ENCODE peak calls at places on chromosomes 3 and 15, in nine cellular contexts. One of them, this sample, is unnamed.

GRCh38 chr15:88725305-88726220 is 77.7 kb upstream of the ACAN start:
- DNase-seq in activated CD8-positive, alpha-beta memory T cell treated with anti-CD3 and anti-CD28 coated beads for 4 hours: no peak
- DNase-seq in AG08396: no peak
- DNase-seq in transverse colon: no peak
- DNase-seq in hippocampal formation: no peak
- DNase-seq in activated naive CD8-positive, alpha-beta T cell treated with anti-CD3 and anti-CD28 coated beads, Interleukin-2, amount 50 U/mL, for 24 hours: no peak
- DNase-seq in adrenal gland: no peak
- DNase-seq in memory B cell: no peak
- DNase-seq in heart left ventricle: no peak
- DNase-seq in this sample: no peak

GRCh38 chr3:177286034-177286433 is 88.8 kb upstream of the TBL1XR1 start:
- DNase-seq in adrenal gland: no peak
- DNase-seq in activated CD8-positive, alpha-beta memory T cell treated with anti-CD3 and anti-CD28 coated beads for 4 hours: no peak
- DNase-seq in AG08396: no peak
- DNase-seq in heart left ventricle: no peak
- DNase-seq in transverse colon: no peak
- DNase-seq in memory B cell: no peak
- DNase-seq in hippocampal formation: no peak
- DNase-seq in activated naive CD8-positive, alpha-beta T cell treated with anti-CD3 and anti-CD28 coated beads, Interleukin-2, amount 50 U/mL, for 24 hours: no peak
- DNase-seq in this sample: no peak

GRCh38 chr3:127722928-127723603 is 50.3 kb downstream of the ABTB1 start:
- DNase-seq in adrenal gland: no peak
- DNase-seq in activated CD8-positive, alpha-beta memory T cell treated with anti-CD3 and anti-CD28 coated beads for 4 hours: no peak
- DNase-seq in hippocampal formation: no peak
- DNase-seq in activated naive CD8-positive, alpha-beta T cell treated with anti-CD3 and anti-CD28 coated beads, Interleukin-2, amount 50 U/mL, for 24 hours: no peak
- DNase-seq in memory B cell: no peak
- DNase-seq in heart left ventricle: no peak
- DNase-seq in AG08396: no peak
- DNase-seq in transverse colon: no peak
- DNase-seq in this sample: no peak

GRCh38 chr3:129440648-129441190 is 695 bp downstream of the IFT122 start:
- DNase-seq in AG08396: no peak
- DNase-seq in activated CD8-positive, alpha-beta memory T cell treated with anti-CD3 and anti-CD28 coated beads for 4 hours: no peak
- DNase-seq in activated naive CD8-positive, alpha-beta T cell treated with anti-CD3 and anti-CD28 coated beads, Interleukin-2, amount 50 U/mL, for 24 hours: no peak
- DNase-seq in memory B cell: no peak
- DNase-seq in adrenal gland: no peak
- DNase-seq in hippocampal formation: no peak
- DNase-seq in heart left ventricle: no peak
- DNase-seq in transverse colon: no peak
- DNase-seq in this sample: no peak

GRCh38 chr3:82087958-82088357 is 326.5 kb upstream of the GBE1 start:
- DNase-seq in memory B cell: no peak
- DNase-seq in activated naive CD8-positive, alpha-beta T cell treated with anti-CD3 and anti-CD28 coated beads, Interleukin-2, amount 50 U/mL, for 24 hours: no peak
- DNase-seq in adrenal gland: no peak
- DNase-seq in heart left ventricle: no peak
- DNase-seq in transverse colon: no peak
- DNase-seq in hippocampal formation: no peak
- DNase-seq in AG08396: peak
- DNase-seq in activated CD8-positive, alpha-beta memory T cell treated with anti-CD3 and anti-CD28 coated beads for 4 hours: no peak
- DNase-seq in this sample: no peak

GRCh38 chr3:86990734-86991481 is at the start of gene VGLL3:
- DNase-seq in memory B cell: no peak
- DNase-seq in AG08396: peak
- DNase-seq in transverse colon: peak
- DNase-seq in activated naive CD8-positive, alpha-beta T cell treated with anti-CD3 and anti-CD28 coated beads, Interleukin-2, amount 50 U/mL, for 24 hours: no peak
- DNase-seq in hippocampal formation: no peak
- DNase-seq in heart left ventricle: peak
- DNase-seq in activated CD8-positive, alpha-beta memory T cell treated with anti-CD3 and anti-CD28 coated beads for 4 hours: no peak
- DNase-seq in adrenal gland: peak
- DNase-seq in this sample: no peak

GRCh38 chr3:46372492-46373359 is 2.0 kb downstream of the CCR5 start:
- DNase-seq in adrenal gland: no peak
- DNase-seq in memory B cell: no peak
- DNase-seq in hippocampal formation: peak
- DNase-seq in activated naive CD8-positive, alpha-beta T cell treated with anti-CD3 and anti-CD28 coated beads, Interleukin-2, amount 50 U/mL, for 24 hours: no peak
- DNase-seq in AG08396: peak
- DNase-seq in activated CD8-positive, alpha-beta memory T cell treated with anti-CD3 and anti-CD28 coated beads for 4 hours: no peak
- DNase-seq in heart left ventricle: no peak
- DNase-seq in transverse colon: no peak
- DNase-seq in this sample: peak

GRCh38 chr3:115937054-115937453 is 313.7 kb downstream of the GAP43 start:
- DNase-seq in activated CD8-positive, alpha-beta memory T cell treated with anti-CD3 and anti-CD28 coated beads for 4 hours: no peak
- DNase-seq in memory B cell: no peak
- DNase-seq in AG08396: no peak
- DNase-seq in transverse colon: no peak
- DNase-seq in activated naive CD8-positive, alpha-beta T cell treated with anti-CD3 and anti-CD28 coated beads, Interleukin-2, amount 50 U/mL, for 24 hours: no peak
- DNase-seq in heart left ventricle: no peak
- DNase-seq in hippocampal formation: no peak
- DNase-seq in adrenal gland: no peak
- DNase-seq in this sample: no peak

GRCh38 chr3:96843505-96844203 is 29.3 kb downstream of the EPHA6 start:
- DNase-seq in hippocampal formation: no peak
- DNase-seq in heart left ventricle: no peak
- DNase-seq in transverse colon: no peak
- DNase-seq in memory B cell: no peak
- DNase-seq in activated naive CD8-positive, alpha-beta T cell treated with anti-CD3 and anti-CD28 coated beads, Interleukin-2, amount 50 U/mL, for 24 hours: no peak
- DNase-seq in adrenal gland: no peak
- DNase-seq in AG08396: no peak
- DNase-seq in activated CD8-positive, alpha-beta memory T cell treated with anti-CD3 and anti-CD28 coated beads for 4 hours: no peak
- DNase-seq in this sample: no peak

GRCh38 chr15:81209635-81210034 is 13.0 kb downstream of the IL16 start:
- DNase-seq in activated CD8-positive, alpha-beta memory T cell treated with anti-CD3 and anti-CD28 coated beads for 4 hours: no peak
- DNase-seq in memory B cell: no peak
- DNase-seq in activated naive CD8-positive, alpha-beta T cell treated with anti-CD3 and anti-CD28 coated beads, Interleukin-2, amount 50 U/mL, for 24 hours: no peak
- DNase-seq in transverse colon: no peak
- DNase-seq in hippocampal formation: no peak
- DNase-seq in heart left ventricle: no peak
- DNase-seq in adrenal gland: no peak
- DNase-seq in AG08396: no peak
- DNase-seq in this sample: no peak

GRCh38 chr3:101381809-101382208 is 61.4 kb upstream of the IMPG2 start:
- DNase-seq in adrenal gland: no peak
- DNase-seq in heart left ventricle: no peak
- DNase-seq in transverse colon: no peak
- DNase-seq in AG08396: peak
- DNase-seq in activated CD8-positive, alpha-beta memory T cell treated with anti-CD3 and anti-CD28 coated beads for 4 hours: no peak
- DNase-seq in memory B cell: no peak
- DNase-seq in hippocampal formation: peak
- DNase-seq in activated naive CD8-positive, alpha-beta T cell treated with anti-CD3 and anti-CD28 coated beads, Interleukin-2, amount 50 U/mL, for 24 hours: no peak
- DNase-seq in this sample: peak

GRCh38 chr15:68175527-68175926 is 29.6 kb downstream of the CALML4 start:
- DNase-seq in activated CD8-positive, alpha-beta memory T cell treated with anti-CD3 and anti-CD28 coated beads for 4 hours: no peak
- DNase-seq in transverse colon: no peak
- DNase-seq in adrenal gland: no peak
- DNase-seq in activated naive CD8-positive, alpha-beta T cell treated with anti-CD3 and anti-CD28 coated beads, Interleukin-2, amount 50 U/mL, for 24 hours: no peak
- DNase-seq in AG08396: no peak
- DNase-seq in heart left ventricle: no peak
- DNase-seq in memory B cell: no peak
- DNase-seq in hippocampal formation: no peak
- DNase-seq in this sample: no peak

GRCh38 chr3:170966495-170966894 is 58.1 kb upstream of the EIF5A2 start:
- DNase-seq in adrenal gland: no peak
- DNase-seq in activated CD8-positive, alpha-beta memory T cell treated with anti-CD3 and anti-CD28 coated beads for 4 hours: no peak
- DNase-seq in heart left ventricle: no peak
- DNase-seq in memory B cell: no peak
- DNase-seq in hippocampal formation: no peak
- DNase-seq in AG08396: no peak
- DNase-seq in activated naive CD8-positive, alpha-beta T cell treated with anti-CD3 and anti-CD28 coated beads, Interleukin-2, amount 50 U/mL, for 24 hours: no peak
- DNase-seq in transverse colon: no peak
- DNase-seq in this sample: no peak

GRCh38 chr15:92392462-92392861 is 1.2 kb upstream of the ST8SIA2 start:
- DNase-seq in activated naive CD8-positive, alpha-beta T cell treated with anti-CD3 and anti-CD28 coated beads, Interleukin-2, amount 50 U/mL, for 24 hours: no peak
- DNase-seq in memory B cell: no peak
- DNase-seq in hippocampal formation: no peak
- DNase-seq in activated CD8-positive, alpha-beta memory T cell treated with anti-CD3 and anti-CD28 coated beads for 4 hours: no peak
- DNase-seq in AG08396: no peak
- DNase-seq in transverse colon: no peak
- DNase-seq in adrenal gland: no peak
- DNase-seq in heart left ventricle: no peak
- DNase-seq in this sample: no peak

GRCh38 chr3:155664922-155665695 is 79.8 kb downstream of the PLCH1 start:
- DNase-seq in AG08396: peak
- DNase-seq in transverse colon: peak
- DNase-seq in adrenal gland: peak
- DNase-seq in memory B cell: no peak
- DNase-seq in heart left ventricle: peak
- DNase-seq in hippocampal formation: peak
- DNase-seq in activated CD8-positive, alpha-beta memory T cell treated with anti-CD3 and anti-CD28 coated beads for 4 hours: no peak
- DNase-seq in activated naive CD8-positive, alpha-beta T cell treated with anti-CD3 and anti-CD28 coated beads, Interleukin-2, amount 50 U/mL, for 24 hours: no peak
- DNase-seq in this sample: no peak

GRCh38 chr3:104245241-104245640 is 1121.5 kb upstream of the ALCAM start:
- DNase-seq in transverse colon: no peak
- DNase-seq in memory B cell: no peak
- DNase-seq in adrenal gland: no peak
- DNase-seq in hippocampal formation: no peak
- DNase-seq in activated naive CD8-positive, alpha-beta T cell treated with anti-CD3 and anti-CD28 coated beads, Interleukin-2, amount 50 U/mL, for 24 hours: no peak
- DNase-seq in AG08396: no peak
- DNase-seq in heart left ventricle: no peak
- DNase-seq in activated CD8-positive, alpha-beta memory T cell treated with anti-CD3 and anti-CD28 coated beads for 4 hours: no peak
- DNase-seq in this sample: no peak

GRCh38 chr3:15206662-15207576 is 873 bp downstream of the CAPN7 start:
- DNase-seq in activated CD8-positive, alpha-beta memory T cell treated with anti-CD3 and anti-CD28 coated beads for 4 hours: no peak
- DNase-seq in transverse colon: peak
- DNase-seq in memory B cell: peak
- DNase-seq in hippocampal formation: no peak
- DNase-seq in AG08396: peak
- DNase-seq in heart left ventricle: no peak
- DNase-seq in activated naive CD8-positive, alpha-beta T cell treated with anti-CD3 and anti-CD28 coated beads, Interleukin-2, amount 50 U/mL, for 24 hours: peak
- DNase-seq in adrenal gland: peak
- DNase-seq in this sample: no peak

GRCh38 chr3:48656841-48657281 is 5.8 kb downstream of the CELSR3 start:
- DNase-seq in activated CD8-positive, alpha-beta memory T cell treated with anti-CD3 and anti-CD28 coated beads for 4 hours: no peak
- DNase-seq in AG08396: no peak
- DNase-seq in memory B cell: no peak
- DNase-seq in activated naive CD8-positive, alpha-beta T cell treated with anti-CD3 and anti-CD28 coated beads, Interleukin-2, amount 50 U/mL, for 24 hours: peak
- DNase-seq in heart left ventricle: no peak
- DNase-seq in adrenal gland: no peak
- DNase-seq in transverse colon: no peak
- DNase-seq in hippocampal formation: no peak
- DNase-seq in this sample: no peak

GRCh38 chr3:157500232-157500631 is 3.0 kb downstream of the VEPH1 start:
- DNase-seq in adrenal gland: no peak
- DNase-seq in activated CD8-positive, alpha-beta memory T cell treated with anti-CD3 and anti-CD28 coated beads for 4 hours: no peak
- DNase-seq in activated naive CD8-positive, alpha-beta T cell treated with anti-CD3 and anti-CD28 coated beads, Interleukin-2, amount 50 U/mL, for 24 hours: no peak
- DNase-seq in transverse colon: peak
- DNase-seq in heart left ventricle: no peak
- DNase-seq in AG08396: no peak
- DNase-seq in hippocampal formation: no peak
- DNase-seq in memory B cell: no peak
- DNase-seq in this sample: peak

GRCh38 chr3:105938101-105938500 is 69.3 kb upstream of the CBLB start:
- DNase-seq in heart left ventricle: no peak
- DNase-seq in activated naive CD8-positive, alpha-beta T cell treated with anti-CD3 and anti-CD28 coated beads, Interleukin-2, amount 50 U/mL, for 24 hours: no peak
- DNase-seq in hippocampal formation: no peak
- DNase-seq in AG08396: peak
- DNase-seq in memory B cell: no peak
- DNase-seq in adrenal gland: peak
- DNase-seq in transverse colon: no peak
- DNase-seq in activated CD8-positive, alpha-beta memory T cell treated with anti-CD3 and anti-CD28 coated beads for 4 hours: no peak
- DNase-seq in this sample: no peak

GRCh38 chr3:48595526-48596121 is 495 bp upstream of the COL7A1 start:
- DNase-seq in memory B cell: no peak
- DNase-seq in hippocampal formation: no peak
- DNase-seq in activated naive CD8-positive, alpha-beta T cell treated with anti-CD3 and anti-CD28 coated beads, Interleukin-2, amount 50 U/mL, for 24 hours: no peak
- DNase-seq in transverse colon: peak
- DNase-seq in activated CD8-positive, alpha-beta memory T cell treated with anti-CD3 and anti-CD28 coated beads for 4 hours: no peak
- DNase-seq in adrenal gland: peak
- DNase-seq in AG08396: peak
- DNase-seq in heart left ventricle: peak
- DNase-seq in this sample: peak

GRCh38 chr3:126836220-126836860 is 132.3 kb downstream of the CHCHD6 start:
- DNase-seq in hippocampal formation: no peak
- DNase-seq in activated naive CD8-positive, alpha-beta T cell treated with anti-CD3 and anti-CD28 coated beads, Interleukin-2, amount 50 U/mL, for 24 hours: no peak
- DNase-seq in activated CD8-positive, alpha-beta memory T cell treated with anti-CD3 and anti-CD28 coated beads for 4 hours: no peak
- DNase-seq in AG08396: no peak
- DNase-seq in adrenal gland: no peak
- DNase-seq in heart left ventricle: no peak
- DNase-seq in memory B cell: no peak
- DNase-seq in transverse colon: no peak
- DNase-seq in this sample: no peak

GRCh38 chr15:67066041-67067021 is 929 bp downstream of the SMAD3 start:
- DNase-seq in adrenal gland: no peak
- DNase-seq in transverse colon: no peak
- DNase-seq in hippocampal formation: no peak
- DNase-seq in AG08396: peak
- DNase-seq in heart left ventricle: no peak
- DNase-seq in activated naive CD8-positive, alpha-beta T cell treated with anti-CD3 and anti-CD28 coated beads, Interleukin-2, amount 50 U/mL, for 24 hours: no peak
- DNase-seq in activated CD8-positive, alpha-beta memory T cell treated with anti-CD3 and anti-CD28 coated beads for 4 hours: no peak
- DNase-seq in memory B cell: no peak
- DNase-seq in this sample: peak

GRCh38 chr3:176839447-176839846 is 357.8 kb downstream of the TBL1XR1 start:
- DNase-seq in hippocampal formation: no peak
- DNase-seq in transverse colon: no peak
- DNase-seq in heart left ventricle: no peak
- DNase-seq in adrenal gland: no peak
- DNase-seq in memory B cell: no peak
- DNase-seq in activated CD8-positive, alpha-beta memory T cell treated with anti-CD3 and anti-CD28 coated beads for 4 hours: no peak
- DNase-seq in activated naive CD8-positive, alpha-beta T cell treated with anti-CD3 and anti-CD28 coated beads, Interleukin-2, amount 50 U/mL, for 24 hours: no peak
- DNase-seq in AG08396: no peak
- DNase-seq in this sample: no peak

GRCh38 chr15:83516935-83517334 is 69.8 kb downstream of the SH3GL3 start:
- DNase-seq in transverse colon: no peak
- DNase-seq in activated naive CD8-positive, alpha-beta T cell treated with anti-CD3 and anti-CD28 coated beads, Interleukin-2, amount 50 U/mL, for 24 hours: no peak
- DNase-seq in activated CD8-positive, alpha-beta memory T cell treated with anti-CD3 and anti-CD28 coated beads for 4 hours: no peak
- DNase-seq in adrenal gland: no peak
- DNase-seq in heart left ventricle: no peak
- DNase-seq in AG08396: peak
- DNase-seq in memory B cell: no peak
- DNase-seq in hippocampal formation: no peak
- DNase-seq in this sample: no peak

GRCh38 chr3:70982274-70982673 is 601.3 kb downstream of the FOXP1 start:
- DNase-seq in memory B cell: no peak
- DNase-seq in transverse colon: no peak
- DNase-seq in heart left ventricle: no peak
- DNase-seq in adrenal gland: no peak
- DNase-seq in AG08396: no peak
- DNase-seq in activated naive CD8-positive, alpha-beta T cell treated with anti-CD3 and anti-CD28 coated beads, Interleukin-2, amount 50 U/mL, for 24 hours: no peak
- DNase-seq in hippocampal formation: no peak
- DNase-seq in activated CD8-positive, alpha-beta memory T cell treated with anti-CD3 and anti-CD28 coated beads for 4 hours: no peak
- DNase-seq in this sample: peak

GRCh38 chr15:41207687-41208448 is 22.7 kb downstream of the EXD1 start:
- DNase-seq in activated naive CD8-positive, alpha-beta T cell treated with anti-CD3 and anti-CD28 coated beads, Interleukin-2, amount 50 U/mL, for 24 hours: no peak
- DNase-seq in memory B cell: no peak
- DNase-seq in transverse colon: no peak
- DNase-seq in activated CD8-positive, alpha-beta memory T cell treated with anti-CD3 and anti-CD28 coated beads for 4 hours: no peak
- DNase-seq in heart left ventricle: no peak
- DNase-seq in hippocampal formation: no peak
- DNase-seq in AG08396: no peak
- DNase-seq in adrenal gland: no peak
- DNase-seq in this sample: no peak

GRCh38 chr15:67185621-67186225 is 68.7 kb downstream of the AAGAB start:
- DNase-seq in adrenal gland: no peak
- DNase-seq in AG08396: no peak
- DNase-seq in memory B cell: no peak
- DNase-seq in activated CD8-positive, alpha-beta memory T cell treated with anti-CD3 and anti-CD28 coated beads for 4 hours: no peak
- DNase-seq in transverse colon: no peak
- DNase-seq in heart left ventricle: no peak
- DNase-seq in hippocampal formation: no peak
- DNase-seq in activated naive CD8-positive, alpha-beta T cell treated with anti-CD3 and anti-CD28 coated beads, Interleukin-2, amount 50 U/mL, for 24 hours: peak
- DNase-seq in this sample: no peak

GRCh38 chr3:79885407-79885806 is 117.6 kb upstream of the ROBO1 start:
- DNase-seq in activated CD8-positive, alpha-beta memory T cell treated with anti-CD3 and anti-CD28 coated beads for 4 hours: no peak
- DNase-seq in hippocampal formation: no peak
- DNase-seq in memory B cell: no peak
- DNase-seq in AG08396: no peak
- DNase-seq in heart left ventricle: no peak
- DNase-seq in transverse colon: no peak
- DNase-seq in activated naive CD8-positive, alpha-beta T cell treated with anti-CD3 and anti-CD28 coated beads, Interleukin-2, amount 50 U/mL, for 24 hours: no peak
- DNase-seq in adrenal gland: no peak
- DNase-seq in this sample: no peak

GRCh38 chr15:43249699-43250203 is 17.0 kb downstream of the TGM5 start:
- DNase-seq in activated CD8-positive, alpha-beta memory T cell treated with anti-CD3 and anti-CD28 coated beads for 4 hours: no peak
- DNase-seq in hippocampal formation: no peak
- DNase-seq in adrenal gland: no peak
- DNase-seq in transverse colon: no peak
- DNase-seq in memory B cell: no peak
- DNase-seq in activated naive CD8-positive, alpha-beta T cell treated with anti-CD3 and anti-CD28 coated beads, Interleukin-2, amount 50 U/mL, for 24 hours: peak
- DNase-seq in AG08396: peak
- DNase-seq in heart left ventricle: no peak
- DNase-seq in this sample: no peak

GRCh38 chr3:152160350-152161011 is 108.2 kb upstream of the MBNL1 start:
- DNase-seq in adrenal gland: no peak
- DNase-seq in AG08396: no peak
- DNase-seq in transverse colon: no peak
- DNase-seq in heart left ventricle: no peak
- DNase-seq in memory B cell: no peak
- DNase-seq in hippocampal formation: no peak
- DNase-seq in activated CD8-positive, alpha-beta memory T cell treated with anti-CD3 and anti-CD28 coated beads for 4 hours: no peak
- DNase-seq in activated naive CD8-positive, alpha-beta T cell treated with anti-CD3 and anti-CD28 coated beads, Interleukin-2, amount 50 U/mL, for 24 hours: no peak
- DNase-seq in this sample: no peak